ENCODE peak calls at places on chromosomes 1 and 21, in eight cellular contexts. E is renal cortical epithelial cell, G is NCI-H774, X is endothelial cell, W is mucosa of gallbladder, D is GM04503, L is T follicular helper cell, A is anterior cingulate cortex. I is an unnamed sample.

GRCh38 chr21:34198232-34199120 is 125.1 kb downstream of the MRPS6 start:
- DNase-seq in E (no peak), A (no peak), G (no peak), W (no peak), D (no peak), L (no peak), X (no peak), I (no peak)

GRCh38 chr1:66654643-66655042 is 97.6 kb upstream of the DYNLT5 start:
- DNase-seq in X (no peak), L (no peak), D (no peak), A (no peak), G (no peak), W (no peak), E (no peak), I (no peak)

GRCh38 chr1:21220815-21221214 is 44.1 kb upstream of the EIF4G3 start:
- DNase-seq in L (no peak), G (no peak), E (no peak), W (no peak), X (no peak), A (no peak), D (peak), I (no peak)

GRCh38 chr1:117838911-117839310 is 90.5 kb downstream of the GDAP2 start:
- DNase-seq in D (peak), L (no peak), W (no peak), G (no peak), X (no peak), E (peak), A (no peak), I (no peak)

GRCh38 chr1:47309427-47309826 is 4.5 kb downstream of the STIL start:
- DNase-seq in L (no peak), D (no peak), A (no peak), X (no peak), G (no peak), E (no peak), W (no peak), I (no peak)

GRCh38 chr1:111220302-111220890 is 7.1 kb upstream of the CHI3L2 start:
- DNase-seq in X (no peak), G (no peak), D (no peak), A (no peak), W (no peak), L (no peak), E (no peak), I (no peak)

GRCh38 chr1:116997011-116997410 is 4.5 kb upstream of the CD101 start:
- DNase-seq in D (no peak), X (no peak), L (no peak), W (no peak), G (no peak), A (no peak), E (peak), I (no peak)

GRCh38 chr1:236089046-236089773 is 24.3 kb upstream of the NID1 start:
- DNase-seq in E (peak), W (no peak), L (no peak), A (no peak), D (no peak), X (no peak), G (no peak), I (no peak)

GRCh38 chr1:228341814-228342626 is 64.6 kb downstream of the TRIM11 start:
- DNase-seq in D (no peak), W (no peak), L (no peak), X (no peak), A (no peak), G (no peak), E (no peak), I (peak)

GRCh38 chr1:113793878-113794834 is 18.1 kb downstream of the RSBN1 start:
- DNase-seq in A (no peak), G (no peak), W (no peak), E (peak), X (no peak), D (no peak), L (no peak), I (no peak)

GRCh38 chr1:54249798-54250497 is 50.0 kb downstream of the MRPL37 start:
- DNase-seq in X (no peak), G (no peak), A (no peak), W (peak), L (no peak), D (peak), E (peak), I (peak)

GRCh38 chr1:214472362-214472761 is 79.0 kb downstream of the PTPN14 start:
- DNase-seq in X (no peak), W (no peak), E (peak), G (no peak), A (no peak), D (peak), L (no peak), I (no peak)

GRCh38 chr1:235892734-235893413 is 26.2 kb upstream of the LYST start:
- DNase-seq in A (no peak), G (no peak), E (no peak), W (no peak), D (no peak), X (no peak), L (no peak), I (no peak)

GRCh38 chr21:35394634-35395369 is 345.7 kb upstream of the RUNX1 start:
- DNase-seq in X (no peak), L (no peak), W (no peak), E (peak), A (no peak), D (no peak), G (no peak), I (no peak)

GRCh38 chr1:48674641-48675040 is 102.0 kb downstream of the BEND5 start:
- DNase-seq in A (no peak), E (peak), D (no peak), X (no peak), W (no peak), L (no peak), G (no peak), I (no peak)

GRCh38 chr1:11520531-11521233 is 41.7 kb downstream of the DISP3 start:
- DNase-seq in G (no peak), W (no peak), L (no peak), D (no peak), X (no peak), A (no peak), E (no peak), I (no peak)

GRCh38 chr21:15301736-15302135 is 236.9 kb upstream of the NRIP1 start:
- DNase-seq in D (no peak), W (no peak), X (no peak), G (no peak), E (peak), L (no peak), A (no peak), I (no peak)

GRCh38 chr1:32774464-32774808 is 42.7 kb downstream of the YARS1 start:
- DNase-seq in G (no peak), L (no peak), E (no peak), X (no peak), D (no peak), W (no peak), A (no peak), I (no peak)

GRCh38 chr1:93798301-93798700 is 80.7 kb downstream of the DNTTIP2 start:
- DNase-seq in L (no peak), A (no peak), X (no peak), G (no peak), D (peak), W (no peak), E (no peak), I (no peak)

GRCh38 chr1:209648931-209649776 is 3.1 kb downstream of the LAMB3 start:
- DNase-seq in E (peak), X (no peak), L (no peak), A (no peak), W (peak), D (peak), G (no peak), I (no peak)

GRCh38 chr1:171852273-171852672 is 11.0 kb downstream of the DNM3 start:
- DNase-seq in X (no peak), G (no peak), L (no peak), W (no peak), A (no peak), E (peak), D (peak), I (no peak)

GRCh38 chr1:84772428-84772943 is 82.2 kb upstream of the SSX2IP start:
- DNase-seq in L (peak), A (peak), G (peak), W (peak), E (peak), X (peak), D (no peak), I (peak)

GRCh38 chr1:245735831-245736530 is 581.2 kb downstream of the KIF26B start:
- DNase-seq in G (no peak), X (no peak), D (peak), L (no peak), W (no peak), E (peak), A (no peak), I (no peak)

GRCh38 chr1:165403835-165404482 is 41.0 kb downstream of the RXRG start:
- DNase-seq in L (peak), X (peak), W (no peak), E (peak), A (no peak), G (peak), D (no peak), I (peak)

GRCh38 chr21:44927587-44928461 is 7.1 kb upstream of the ITGB2 start:
- DNase-seq in W (peak), L (peak), D (no peak), X (no peak), G (no peak), A (no peak), E (peak), I (no peak)

I was measured in gastrocnemius medialis.